ENCODE peak calls at places on chromosomes 3 and 15, in six cellular contexts. E, Y, K, C, T and N are unnamed samples.

GRCh38 chr15:94480289-94480834 is 249.0 kb downstream of the MCTP2 start:
- DNase-seq in E (no peak), Y (no peak), K (no peak), C (no peak), T (no peak), N (no peak)

GRCh38 chr3:168154101-168154500 is 58.4 kb upstream of the GOLIM4 start:
- DNase-seq in E (no peak), Y (no peak), K (no peak), C (no peak), T (no peak), N (no peak)

GRCh38 chr3:128240232-128240631 is 87.0 kb downstream of the EEFSEC start:
- DNase-seq in E (no peak), Y (no peak), K (no peak), C (no peak), T (no peak), N (no peak)

GRCh38 chr3:120471643-120472042 is 20.9 kb upstream of the FSTL1 start:
- DNase-seq in E (peak), Y (no peak), K (no peak), C (no peak), T (no peak), N (no peak)

GRCh38 chr3:72152551-72153476 is 367.9 kb upstream of the PROK2 start:
- DNase-seq in E (peak), Y (peak), K (peak), C (no peak), T (no peak), N (peak)

GRCh38 chr3:176807938-176808337 is 389.3 kb downstream of the TBL1XR1 start:
- DNase-seq in E (no peak), Y (no peak), K (no peak), C (no peak), T (no peak), N (no peak)

GRCh38 chr15:58546635-58547627 is 115.1 kb downstream of the LIPC start:
- DNase-seq in E (peak), Y (peak), K (peak), C (no peak), T (no peak), N (peak)

GRCh38 chr3:46574263-46574662 is 8.2 kb upstream of the LRRC2 start:
- DNase-seq in E (no peak), Y (no peak), K (no peak), C (no peak), T (no peak), N (no peak)

GRCh38 chr3:49406571-49407565 is 4.9 kb downstream of the RHOA start:
- DNase-seq in E (no peak), Y (no peak), K (no peak), C (no peak), T (no peak), N (peak)

GRCh38 chr15:96064351-96064756 is 266.1 kb upstream of the NR2F2 start:
- DNase-seq in E (peak), Y (no peak), K (no peak), C (no peak), T (no peak), N (no peak)

GRCh38 chr3:186959029-186959624 is 28.8 kb downstream of the ST6GAL1 start:
- DNase-seq in E (no peak), Y (peak), K (no peak), C (no peak), T (no peak), N (no peak)

GRCh38 chr3:176310641-176311040 is 886.6 kb downstream of the TBL1XR1 start:
- DNase-seq in E (no peak), Y (no peak), K (no peak), C (no peak), T (no peak), N (no peak)

GRCh38 chr15:47411733-47412530 is 305.4 kb upstream of the SEMA6D start:
- DNase-seq in E (no peak), Y (no peak), K (no peak), C (no peak), T (no peak), N (no peak)

GRCh38 chr3:151216641-151217040 is 13.6 kb upstream of the GPR171 start:
- DNase-seq in E (peak), Y (no peak), K (no peak), C (no peak), T (no peak), N (no peak)

GRCh38 chr3:93969443-93969842 is 4.3 kb downstream of the PROS1 start:
- DNase-seq in E (peak), Y (no peak), K (no peak), C (no peak), T (no peak), N (no peak)

GRCh38 chr3:8752832-8753231 is 16.6 kb downstream of the OXTR start:
- DNase-seq in E (no peak), Y (no peak), K (no peak), C (no peak), T (no peak), N (no peak)

GRCh38 chr3:135752851-135753250 is 212.7 kb upstream of the PPP2R3A start:
- DNase-seq in E (no peak), Y (no peak), K (no peak), C (no peak), T (no peak), N (no peak)

GRCh38 chr3:188348445-188349244 is 194.7 kb downstream of the LPP start:
- DNase-seq in E (peak), Y (peak), K (peak), C (no peak), T (no peak), N (peak)

GRCh38 chr3:132730891-132731580 is 8.8 kb upstream of the NPHP3 start:
- DNase-seq in E (peak), Y (no peak), K (no peak), C (no peak), T (no peak), N (no peak)

GRCh38 chr15:52496776-52497470 is 31.8 kb downstream of the MYO5A start:
- DNase-seq in E (peak), Y (no peak), K (no peak), C (no peak), T (peak), N (no peak)

GRCh38 chr3:65402597-65402996 is 636.1 kb downstream of the MAGI1 start:
- DNase-seq in E (peak), Y (no peak), K (no peak), C (no peak), T (no peak), N (peak)

GRCh38 chr3:29585368-29585767 is 304.5 kb downstream of the RBMS3 start:
- DNase-seq in E (no peak), Y (no peak), K (no peak), C (no peak), T (no peak), N (no peak)

GRCh38 chr15:39455502-39455991 is 125.3 kb upstream of the THBS1 start:
- DNase-seq in E (no peak), Y (no peak), K (no peak), C (no peak), T (no peak), N (no peak)

GRCh38 chr3:192727032-192727847 is at the start of gene FGF12:
- DNase-seq in E (peak), Y (no peak), K (peak), C (no peak), T (peak), N (peak)

GRCh38 chr3:107660316-107660976 is 137.7 kb downstream of the BBX start:
- DNase-seq in E (peak), Y (no peak), K (no peak), C (no peak), T (no peak), N (no peak)

GRCh38 chr15:51796777-51797474 is 32.5 kb upstream of the TMOD3 start:
- DNase-seq in E (no peak), Y (no peak), K (no peak), C (no peak), T (no peak), N (no peak)

GRCh38 chr15:39645138-39645975 is 64.5 kb downstream of the THBS1 start:
- DNase-seq in E (no peak), Y (no peak), K (peak), C (no peak), T (no peak), N (peak)

GRCh38 chr3:16066975-16067374 is 107.5 kb upstream of the GALNT15 start:
- DNase-seq in E (peak), Y (no peak), K (no peak), C (no peak), T (no peak), N (no peak)

GRCh38 chr3:150145659-150146058 is 175.0 kb upstream of the PFN2 start:
- DNase-seq in E (no peak), Y (no peak), K (no peak), C (no peak), T (no peak), N (no peak)

GRCh38 chr3:58603606-58604005 is 26.4 kb upstream of the FAM107A start:
- DNase-seq in E (no peak), Y (no peak), K (no peak), C (no peak), T (no peak), N (no peak)

GRCh38 chr3:10140996-10141546 is 507 bp upstream of the VHL start:
- DNase-seq in E (no peak), Y (peak), K (no peak), C (peak), T (no peak), N (no peak)

GRCh38 chr3:65778966-65779365 is 259.8 kb downstream of the MAGI1 start:
- DNase-seq in E (no peak), Y (no peak), K (no peak), C (no peak), T (no peak), N (no peak)

GRCh38 chr3:71978150-71978721 is 193.3 kb upstream of the PROK2 start:
- DNase-seq in E (no peak), Y (no peak), K (no peak), C (no peak), T (no peak), N (no peak)

GRCh38 chr3:29346828-29347227 is 66.0 kb downstream of the RBMS3 start:
- DNase-seq in E (peak), Y (no peak), K (no peak), C (no peak), T (no peak), N (no peak)

GRCh38 chr15:60972301-60972700 is 256.8 kb downstream of the RORA start:
- DNase-seq in E (peak), Y (no peak), K (no peak), C (no peak), T (no peak), N (no peak)

GRCh38 chr3:46399557-46399956 is 7.3 kb downstream of the CCR5AS start:
- DNase-seq in E (peak), Y (no peak), K (no peak), C (no peak), T (no peak), N (no peak)

GRCh38 chr3:49009391-49009790 is 2.2 kb downstream of the WDR6 start:
- DNase-seq in E (no peak), Y (no peak), K (no peak), C (no peak), T (no peak), N (no peak)

GRCh38 chr3:114132500-114132899 is 46.4 kb downstream of the DRD3 start:
- DNase-seq in E (no peak), Y (no peak), K (no peak), C (no peak), T (no peak), N (no peak)

GRCh38 chr15:38740206-38740605 is 175.6 kb upstream of the RASGRP1 start:
- DNase-seq in E (no peak), Y (no peak), K (no peak), C (no peak), T (no peak), N (no peak)